ENCODE peak calls at places on chromosomes 13 and 19, in eight cellular contexts. D is nephron progenitor cell, V is uterus, K is GM12865, N is heart left ventricle, Q is NB4, L is choroid plexus epithelial cell, J is WTC11. T is an unnamed sample.

GRCh38 chr19:41144403-41144802 is 30.2 kb downstream of the CYP2F1 start:
- DNase-seq in V (peak), L (peak), J (peak), K (peak), N (peak), D (peak), Q (peak), T (no peak)

GRCh38 chr13:44021422-44021821 is 141.7 kb downstream of the LACC1 start:
- DNase-seq in Q (no peak), J (no peak), N (no peak), D (no peak), K (no peak), L (no peak), V (no peak), T (no peak)

GRCh38 chr13:111314852-111315251 is 5.6 kb upstream of the TEX29 start:
- DNase-seq in V (no peak), K (no peak), Q (no peak), D (no peak), N (no peak), L (no peak), J (no peak), T (no peak)

GRCh38 chr13:20356437-20356836 is 124.3 kb upstream of the GJB6 start:
- DNase-seq in K (no peak), D (peak), N (no peak), J (no peak), Q (no peak), L (no peak), V (no peak), T (peak)

GRCh38 chr13:51733656-51734334 is 70.2 kb downstream of the DHRS12 start:
- DNase-seq in J (no peak), K (no peak), N (no peak), V (no peak), D (no peak), L (no peak), Q (peak), T (no peak)

GRCh38 chr13:37618554-37618953 is 20.0 kb upstream of the POSTN start:
- DNase-seq in N (no peak), D (no peak), V (no peak), Q (no peak), K (no peak), L (peak), J (no peak), T (no peak)

GRCh38 chr13:92436927-92437326 is 789.7 kb upstream of the GPC6 start:
- DNase-seq in K (no peak), N (no peak), D (no peak), J (no peak), L (no peak), Q (no peak), V (no peak), T (no peak)

GRCh38 chr19:27794444-27795042 is 1418.4 kb downstream of the UQCRFS1 start:
- DNase-seq in Q (peak), D (peak), K (peak), L (peak), N (peak), V (no peak), J (peak), T (no peak)

GRCh38 chr19:57362419-57362818 is 932 bp upstream of the TRAPPC2B start:
- DNase-seq in L (peak), J (no peak), V (no peak), K (no peak), D (no peak), N (no peak), Q (no peak), T (no peak)

GRCh38 chr13:105343134-105343806 is 1192.2 kb downstream of the EFNB2 start:
- DNase-seq in Q (peak), L (peak), V (no peak), N (no peak), J (no peak), D (no peak), K (no peak), T (no peak)

GRCh38 chr13:39565036-39565949 is 37.7 kb downstream of the LHFPL6 start:
- DNase-seq in D (no peak), L (peak), J (peak), Q (no peak), K (no peak), N (no peak), V (peak), T (no peak)

GRCh38 chr13:21501709-21502108 is 42.6 kb upstream of the ZDHHC20 start:
- DNase-seq in L (no peak), N (no peak), V (no peak), K (no peak), Q (peak), D (no peak), J (peak), T (no peak)

GRCh38 chr19:48103922-48104321 is 6.7 kb downstream of the PLA2G4C start:
- DNase-seq in K (no peak), L (no peak), N (no peak), J (no peak), D (no peak), V (no peak), Q (no peak), T (no peak)

GRCh38 chr13:30696278-30697176 is 38.8 kb upstream of the ALOX5AP start:
- DNase-seq in K (peak), L (peak), D (peak), J (peak), V (no peak), Q (peak), N (peak), T (no peak)

GRCh38 chr13:21638319-21639282 is 32.3 kb upstream of the FGF9 start:
- DNase-seq in V (no peak), K (peak), L (peak), Q (peak), N (no peak), J (no peak), D (peak), T (no peak)

GRCh38 chr13:80586356-80586755 is 245.4 kb upstream of the SPRY2 start:
- DNase-seq in K (no peak), D (no peak), Q (no peak), J (no peak), N (no peak), V (no peak), L (peak), T (no peak)

DNA sequence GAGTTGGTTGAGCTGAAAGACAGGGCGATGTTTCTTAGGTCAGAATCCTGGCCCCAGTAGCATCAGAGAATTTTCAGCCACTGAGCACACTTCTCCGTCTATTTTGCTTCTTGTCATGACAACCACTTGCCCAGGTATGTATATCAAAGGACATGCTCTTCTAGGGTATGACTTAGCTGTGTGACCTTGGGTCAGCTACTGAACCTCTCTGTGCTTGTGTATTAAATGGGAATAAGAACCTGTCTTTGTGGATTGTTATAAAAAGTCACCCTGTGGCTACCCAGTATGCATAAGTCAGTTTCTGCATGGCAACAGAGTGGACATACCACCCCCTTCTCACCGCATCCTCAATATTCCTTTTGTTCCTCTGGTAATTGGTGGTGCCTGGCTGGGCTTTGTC is 26.1 kb downstream of the MBD3L1 start:
- DNase-seq in L (no peak), Q (no peak), J (no peak), D (no peak), K (no peak), V (no peak), N (no peak), T (no peak)
- TF ChIP-seq CTCF in L (no peak), Q (no peak), J (no peak), D (no peak), K (no peak), V (no peak), N (no peak), T (no peak)

GRCh38 chr13:112699318-112699918 is 9.6 kb downstream of the ATP11A start:
- DNase-seq in D (no peak), V (no peak), K (no peak), L (no peak), N (peak), Q (no peak), J (peak), T (no peak)
- TF ChIP-seq CTCF in D (no peak), V (no peak), K (no peak), L (no peak), N (no peak), Q (no peak), J (no peak), T (no peak)

GRCh38 chr19:34837262-34837661 is 64.2 kb upstream of the ZNF599 start:
- DNase-seq in K (no peak), Q (no peak), N (peak), V (no peak), D (no peak), J (no peak), L (peak), T (no peak)

GRCh38 chr19:34835952-34836351 is 62.9 kb upstream of the ZNF599 start:
- DNase-seq in J (no peak), Q (no peak), V (no peak), D (no peak), L (no peak), N (no peak), K (no peak), T (no peak)

GRCh38 chr19:34841780-34842179 is 68.8 kb upstream of the ZNF599 start:
- DNase-seq in Q (no peak), J (peak), K (no peak), N (no peak), D (no peak), V (no peak), L (no peak), T (no peak)

GRCh38 chr19:34838248-34838647 is 65.2 kb upstream of the ZNF599 start:
- DNase-seq in V (no peak), J (no peak), K (no peak), Q (peak), N (no peak), D (no peak), L (peak), T (no peak)

GRCh38 chr19:34838753-34839431 is 65.9 kb upstream of the ZNF599 start:
- DNase-seq in D (peak), J (peak), N (no peak), Q (peak), V (no peak), K (no peak), L (peak), T (no peak)
- TF ChIP-seq CTCF in D (peak), J (peak), N (no peak), Q (no peak), V (no peak), K (no peak), L (peak), T (peak)

GRCh38 chr19:38032951-38033350 is 125.9 kb downstream of the SIPA1L3 start:
- DNase-seq in N (no peak), L (peak), J (no peak), V (no peak), K (no peak), D (no peak), Q (no peak), T (no peak)

GRCh38 chr19:38034153-38034835 is 127.3 kb downstream of the SIPA1L3 start:
- DNase-seq in Q (peak), K (peak), N (no peak), V (no peak), D (no peak), J (no peak), L (peak), T (no peak)

GRCh38 chr19:38035515-38036495 is 128.8 kb downstream of the SIPA1L3 start:
- DNase-seq in Q (no peak), D (peak), L (no peak), K (no peak), J (no peak), N (no peak), V (no peak), T (no peak)

GRCh38 chr19:38032151-38032550 is 125.1 kb downstream of the SIPA1L3 start:
- DNase-seq in K (no peak), D (no peak), N (no peak), J (no peak), L (peak), V (no peak), Q (no peak), T (no peak)

GRCh38 chr19:38033658-38034150 is 126.7 kb downstream of the SIPA1L3 start:
- DNase-seq in D (no peak), Q (no peak), L (peak), K (peak), J (peak), N (no peak), V (no peak), T (no peak)
- TF ChIP-seq CTCF in D (no peak), Q (no peak), L (no peak), K (peak), J (no peak), N (no peak), V (no peak), T (no peak)

GRCh38 chr19:35510626-35510964 is 2.9 kb downstream of the DMKN start:
- DNase-seq in J (no peak), K (no peak), N (no peak), L (no peak), Q (no peak), D (no peak), V (no peak), T (no peak)
- TF ChIP-seq CTCF in J (peak), K (no peak), N (no peak), L (no peak), Q (no peak), D (no peak), V (no peak), T (peak)

GRCh38 chr19:34661357-34661756 is 15.6 kb downstream of the SCGB2B2 start:
- DNase-seq in K (no peak), N (no peak), D (no peak), V (no peak), L (no peak), J (no peak), Q (no peak), T (no peak)

GRCh38 chr19:34664168-34664567 is 12.8 kb downstream of the SCGB2B2 start:
- DNase-seq in V (no peak), D (no peak), L (no peak), K (no peak), Q (no peak), J (no peak), N (no peak), T (no peak)

GRCh38 chr19:34664870-34665269 is 12.1 kb downstream of the SCGB2B2 start:
- DNase-seq in V (no peak), N (no peak), K (no peak), J (no peak), L (no peak), Q (no peak), D (no peak), T (no peak)

GRCh38 chr19:34666200-34666957 is 10.6 kb downstream of the SCGB2B2 start:
- DNase-seq in N (no peak), V (no peak), J (no peak), K (no peak), L (no peak), D (no peak), Q (no peak), T (no peak)

GRCh38 chr19:34662919-34663318 is 14.0 kb downstream of the SCGB2B2 start:
- DNase-seq in K (peak), Q (peak), N (no peak), J (peak), L (peak), V (no peak), D (no peak), T (no peak)
- TF ChIP-seq CTCF in K (peak), Q (peak), N (peak), J (peak), L (peak), V (no peak), D (peak), T (no peak)

GRCh38 chr13:73059460-73060250 is 850 bp downstream of the KLF5 start:
- DNase-seq in Q (peak), V (peak), L (peak), K (peak), D (peak), J (peak), N (peak), T (peak)
- TF ChIP-seq CTCF in Q (no peak), V (no peak), L (no peak), K (peak), D (no peak), J (no peak), N (peak), T (no peak)

GRCh38 chr19:43483281-43483680 is 17.9 kb upstream of the LYPD3 start:
- DNase-seq in D (no peak), J (no peak), V (no peak), Q (no peak), L (no peak), N (no peak), K (no peak), T (no peak)
- TF ChIP-seq CTCF in D (no peak), J (no peak), V (no peak), Q (no peak), L (no peak), N (no peak), K (no peak), T (no peak)

GRCh38 chr19:15280048-15280725 is 47.9 kb upstream of the EPHX3 start:
- DNase-seq in N (no peak), K (no peak), D (no peak), V (no peak), J (no peak), L (no peak), Q (no peak), T (no peak)

GRCh38 chr19:15279326-15279904 is 47.2 kb upstream of the EPHX3 start:
- DNase-seq in V (no peak), Q (no peak), L (no peak), K (no peak), J (no peak), N (no peak), D (no peak), T (no peak)

GRCh38 chr19:15282311-15282705 is 50.0 kb downstream of the BRD4 start:
- DNase-seq in V (no peak), L (no peak), K (no peak), N (no peak), J (no peak), Q (no peak), D (no peak), T (no peak)

GRCh38 chr19:15283141-15283885 is 49.0 kb downstream of the BRD4 start:
- DNase-seq in N (no peak), V (no peak), L (peak), D (no peak), J (no peak), Q (no peak), K (peak), T (no peak)

GRCh38 chr19:15280915-15281683 is 48.9 kb upstream of the EPHX3 start:
- DNase-seq in D (no peak), Q (no peak), K (no peak), N (peak), V (peak), L (peak), J (no peak), T (peak)
- TF ChIP-seq CTCF in D (no peak), Q (no peak), K (no peak), N (peak), V (peak), L (peak), J (no peak), T (no peak)